ENCODE peak calls at places on chromosomes 3 and 15, in seven cellular contexts. Q, M, U, L, Z, F and J are unnamed samples.

GRCh38 chr3:126915015-126915414 is 67.9 kb upstream of the PLXNA1 start:
- DNase-seq in Q (no peak), M (no peak), U (no peak), L (no peak), Z (no peak), F (no peak), J (no peak)

GRCh38 chr3:82100378-82100777 is 338.9 kb upstream of the GBE1 start:
- DNase-seq in Q (no peak), M (peak), U (no peak), L (no peak), Z (no peak), F (no peak), J (peak)

GRCh38 chr3:8622873-8623725 is 21.5 kb downstream of the SSUH2 start:
- DNase-seq in Q (peak), M (peak), U (peak), L (no peak), Z (peak), F (peak), J (no peak)

GRCh38 chr3:191922570-191922969 is 461.6 kb downstream of the PYDC2 start:
- DNase-seq in Q (no peak), M (no peak), U (no peak), L (no peak), Z (no peak), F (no peak), J (no peak)

GRCh38 chr15:62603757-62604156 is 438.7 kb upstream of the C2CD4B start:
- DNase-seq in Q (peak), M (no peak), U (no peak), L (no peak), Z (no peak), F (no peak), J (no peak)

GRCh38 chr3:25843332-25843731 is 53.4 kb downstream of the OXSM start:
- DNase-seq in Q (peak), M (no peak), U (no peak), L (no peak), Z (no peak), F (no peak), J (no peak)

GRCh38 chr3:30332196-30333021 is 274.0 kb upstream of the TGFBR2 start:
- DNase-seq in Q (no peak), M (no peak), U (no peak), L (no peak), Z (no peak), F (no peak), J (no peak)

GRCh38 chr3:132964267-132964666 is 73.9 kb upstream of the TMEM108 start:
- DNase-seq in Q (no peak), M (no peak), U (peak), L (no peak), Z (no peak), F (no peak), J (no peak)

GRCh38 chr3:148896062-148896461 is 31.0 kb downstream of the CPA3 start:
- DNase-seq in Q (no peak), M (no peak), U (no peak), L (no peak), Z (no peak), F (no peak), J (no peak)

GRCh38 chr15:48190932-48191573 is 412 bp upstream of the CTXN2 start:
- DNase-seq in Q (peak), M (peak), U (peak), L (no peak), Z (peak), F (peak), J (peak)

GRCh38 chr3:141561426-141562034 is 74.7 kb downstream of the RASA2 start:
- DNase-seq in Q (peak), M (peak), U (peak), L (no peak), Z (peak), F (no peak), J (peak)

GRCh38 chr3:71022552-71023335 is 560.8 kb downstream of the FOXP1 start:
- DNase-seq in Q (peak), M (peak), U (no peak), L (no peak), Z (no peak), F (no peak), J (no peak)

GRCh38 chr15:71807125-71807629 is 3.2 kb upstream of the NR2E3 start:
- DNase-seq in Q (no peak), M (no peak), U (peak), L (no peak), Z (no peak), F (no peak), J (peak)

GRCh38 chr3:183224581-183224980 is 28.5 kb upstream of the B3GNT5 start:
- DNase-seq in Q (no peak), M (no peak), U (no peak), L (no peak), Z (no peak), F (no peak), J (no peak)

GRCh38 chr3:119175869-119176756 is 2.7 kb downstream of the UPK1B start:
- DNase-seq in Q (peak), M (peak), U (no peak), L (no peak), Z (peak), F (no peak), J (no peak)

GRCh38 chr3:11154953-11155325 is 646 bp downstream of the HRH1 start:
- DNase-seq in Q (peak), M (peak), U (peak), L (no peak), Z (peak), F (no peak), J (no peak)

GRCh38 chr3:141940204-141940776 is 63.8 kb downstream of the ATP1B3 start:
- DNase-seq in Q (peak), M (peak), U (peak), L (no peak), Z (peak), F (no peak), J (no peak)

GRCh38 chr3:54320376-54320775 is 198.0 kb downstream of the CACNA2D3 start:
- DNase-seq in Q (no peak), M (no peak), U (no peak), L (no peak), Z (no peak), F (no peak), J (no peak)

GRCh38 chr3:127738192-127738840 is 65.6 kb downstream of the ABTB1 start:
- DNase-seq in Q (peak), M (peak), U (no peak), L (no peak), Z (peak), F (no peak), J (no peak)

GRCh38 chr3:169495569-169495968 is 167.9 kb downstream of the MECOM start:
- DNase-seq in Q (no peak), M (no peak), U (no peak), L (no peak), Z (no peak), F (no peak), J (no peak)

GRCh38 chr15:72353266-72353665 is 22.5 kb downstream of the HEXA start:
- DNase-seq in Q (peak), M (peak), U (no peak), L (no peak), Z (no peak), F (no peak), J (no peak)

GRCh38 chr3:128112406-128112968 is 11.1 kb downstream of the RUVBL1 start:
- DNase-seq in Q (peak), M (peak), U (peak), L (no peak), Z (peak), F (no peak), J (peak)

DNA sequence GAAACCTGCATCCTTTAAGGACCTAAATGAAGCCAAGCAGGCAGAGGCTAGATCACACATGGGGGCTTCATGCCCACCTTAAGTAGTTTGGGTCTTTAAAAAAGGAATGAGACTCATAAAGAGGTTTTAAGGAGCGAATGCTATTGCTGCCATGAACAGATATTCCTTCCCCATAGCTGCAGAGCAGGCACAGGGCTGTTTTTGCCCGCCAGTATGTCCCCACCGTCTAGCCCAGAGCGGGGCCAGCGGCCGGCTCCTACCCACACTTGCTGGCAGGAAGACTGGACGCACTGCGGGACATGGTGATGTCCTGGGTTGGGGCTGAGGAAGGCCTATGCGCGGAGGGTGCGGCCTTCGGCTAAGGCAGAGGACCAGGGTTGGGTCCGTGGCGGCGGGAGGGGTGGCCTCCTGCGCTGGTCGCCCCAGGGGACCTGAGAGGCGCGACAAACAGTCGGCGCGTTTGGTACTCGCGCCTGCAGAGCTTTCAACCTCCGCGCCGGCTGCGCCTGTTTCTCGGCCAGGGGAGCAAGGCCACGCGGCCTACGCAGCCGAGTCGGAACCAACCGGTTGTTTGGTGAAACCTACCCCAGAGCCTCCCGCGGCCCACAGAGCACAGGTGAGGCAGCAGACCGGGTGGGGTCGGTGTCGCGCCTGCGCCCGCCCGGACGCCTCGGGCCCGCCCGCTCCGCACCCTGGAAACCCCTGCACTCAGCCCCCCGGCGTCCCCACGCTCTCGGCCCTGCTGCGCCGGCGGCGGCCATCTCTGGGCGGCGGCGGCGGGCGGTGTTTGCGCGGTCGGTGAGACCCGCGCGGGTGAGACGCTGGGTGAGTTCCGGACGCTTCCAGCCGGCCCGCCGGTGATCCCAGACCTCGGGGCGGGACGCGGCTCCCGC is at the start of gene FAIM:
- DNase-seq in Q (peak), M (peak), U (peak), L (peak), Z (peak), F (peak), J (no peak)
- TF ChIP-seq CTCF in Q (no peak), M (no peak), U (no peak), L (no peak), Z (no peak), F (no peak), J (no peak)

DNA sequence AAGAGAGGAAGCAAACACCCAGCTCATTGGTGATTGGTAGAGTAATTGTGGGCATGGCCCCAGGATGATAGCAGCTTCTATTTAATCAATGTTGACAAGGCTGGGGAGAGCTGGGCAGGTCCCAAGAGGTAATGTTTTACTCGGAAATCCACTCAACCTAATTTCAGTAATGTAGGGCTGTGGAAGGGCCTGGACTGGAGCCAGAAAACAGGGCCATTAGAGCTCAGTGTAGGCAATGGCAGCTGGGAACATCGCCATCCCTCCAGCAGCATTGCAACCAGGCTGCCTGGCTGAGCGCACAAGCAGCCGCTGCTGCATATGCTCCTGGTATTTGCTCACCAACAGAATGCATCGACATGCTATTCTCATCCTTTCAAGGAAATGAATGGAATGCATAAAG is 89.9 kb downstream of the GAP43 start:
- DNase-seq in Q (no peak), M (peak), U (peak), L (no peak), Z (peak), F (no peak), J (no peak)
- H3K4me3 ChIP-seq in Q (no peak), M (no peak), U (no peak), L (no peak), Z (no peak), F (no peak), J (no peak)

GRCh38 chr15:88272421-88272820 is 15.9 kb upstream of the NTRK3 start:
- DNase-seq in Q (no peak), M (no peak), U (no peak), L (no peak), Z (no peak), F (no peak), J (no peak)

GRCh38 chr15:88275804-88276203 is 19.3 kb upstream of the NTRK3 start:
- DNase-seq in Q (no peak), M (no peak), U (no peak), L (no peak), Z (no peak), F (no peak), J (no peak)

GRCh38 chr15:88274534-88275460 is 18.3 kb upstream of the NTRK3 start:
- DNase-seq in Q (peak), M (peak), U (peak), L (no peak), Z (peak), F (peak), J (no peak)

DNA sequence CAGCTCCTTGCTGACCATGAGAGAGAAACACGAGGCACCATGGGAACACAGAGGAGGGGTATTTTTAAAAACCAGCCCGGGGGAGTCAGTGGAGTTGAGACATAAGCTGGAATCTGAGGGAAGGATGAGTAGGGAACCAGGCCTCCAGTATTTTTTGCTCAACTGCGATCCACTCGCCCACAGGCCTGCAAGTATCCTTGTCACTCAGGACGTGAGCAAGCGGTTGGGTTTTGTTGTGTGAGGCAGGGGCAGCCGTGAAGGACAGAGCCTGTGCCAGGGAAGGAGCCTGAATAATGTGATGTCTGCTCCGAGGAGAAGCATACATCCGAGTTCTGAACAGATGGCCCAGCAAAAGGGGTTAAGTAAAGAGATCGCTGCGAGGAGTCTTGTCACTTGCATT is 20.3 kb upstream of the NTRK3 start:
- DNase-seq in Q (no peak), M (no peak), U (no peak), L (no peak), Z (no peak), F (no peak), J (no peak)
- TF ChIP-seq CTCF in Q (no peak), M (no peak), U (no peak), L (no peak), Z (no peak), F (no peak), J (no peak)

DNA sequence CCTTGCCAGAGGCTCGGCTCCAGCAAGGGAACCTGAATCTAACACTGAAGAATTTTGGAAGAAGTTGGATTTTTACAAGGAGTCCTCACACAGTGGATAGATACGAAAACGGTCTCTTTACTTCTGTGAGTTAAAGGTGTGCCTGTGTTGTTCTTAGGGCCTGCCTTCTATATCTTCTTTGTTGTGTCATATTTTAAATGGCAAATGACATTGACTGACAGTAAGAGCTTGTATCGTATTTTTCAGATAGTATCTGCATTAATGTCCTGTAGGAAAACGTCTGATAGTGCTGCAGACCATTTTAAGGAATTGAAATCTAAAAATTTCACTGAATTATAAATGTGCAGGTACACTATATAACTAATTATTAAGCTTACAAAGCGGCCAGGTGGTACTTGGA is 56.3 kb downstream of the PTPRG start:
- DNase-seq in Q (no peak), M (no peak), U (no peak), L (no peak), Z (no peak), F (no peak), J (no peak)
- H3K4me3 ChIP-seq in Q (no peak), M (no peak), U (no peak), L (no peak), Z (no peak), F (no peak), J (no peak)

DNA sequence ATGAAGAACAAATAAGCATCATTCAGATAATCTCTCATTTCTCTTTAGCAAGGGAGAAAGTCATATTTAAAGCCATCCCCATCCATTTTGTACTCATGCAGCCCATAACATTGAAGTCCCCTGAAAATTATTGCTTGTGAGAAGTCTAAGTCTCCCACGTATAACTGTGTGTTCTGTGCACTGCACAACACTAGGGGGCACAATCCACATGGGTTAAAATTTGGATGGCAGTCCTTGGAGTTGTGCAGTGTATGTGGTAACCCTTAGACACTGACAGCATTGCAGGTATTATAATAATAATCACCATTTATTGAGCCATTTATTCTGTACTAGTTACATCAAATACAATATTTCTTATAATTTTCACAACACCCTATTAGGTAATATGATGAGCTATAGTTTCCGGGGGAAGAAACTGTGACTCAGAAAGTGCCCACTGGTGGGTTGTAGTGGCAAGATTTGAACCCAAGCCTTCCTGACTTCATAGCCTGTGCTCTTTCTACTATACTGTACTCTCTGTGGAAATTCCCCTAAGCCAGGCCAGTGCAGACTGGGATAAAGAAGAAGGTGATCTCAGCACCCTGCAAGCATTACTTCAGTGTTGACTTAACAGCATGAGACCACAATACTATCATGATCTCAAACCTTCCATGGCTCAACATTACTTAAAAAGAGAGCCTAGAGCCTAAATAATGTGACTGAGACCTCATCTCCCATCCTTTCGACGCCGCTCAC is 15.7 kb downstream of the KCNAB1 start:
- DNase-seq in Q (peak), M (no peak), U (no peak), L (no peak), Z (no peak), F (no peak), J (no peak)
- TF ChIP-seq CTCF in Q (peak), M (peak), U (peak), L (no peak), Z (no peak), F (no peak), J (no peak)

GRCh38 chr15:96359772-96360498 is 29.4 kb downstream of the NR2F2 start:
- DNase-seq in Q (peak), M (peak), U (peak), L (no peak), Z (no peak), F (peak), J (no peak)
- H3K4me3 ChIP-seq in Q (peak), M (peak), U (no peak), L (peak), Z (no peak), F (peak), J (peak)

GRCh38 chr3:172885704-172886103 is 135.2 kb downstream of the ECT2 start:
- DNase-seq in Q (no peak), M (no peak), U (no peak), L (no peak), Z (no peak), F (no peak), J (no peak)

GRCh38 chr3:172877011-172877410 is 126.5 kb downstream of the ECT2 start:
- DNase-seq in Q (no peak), M (no peak), U (no peak), L (no peak), Z (no peak), F (no peak), J (no peak)

DNA sequence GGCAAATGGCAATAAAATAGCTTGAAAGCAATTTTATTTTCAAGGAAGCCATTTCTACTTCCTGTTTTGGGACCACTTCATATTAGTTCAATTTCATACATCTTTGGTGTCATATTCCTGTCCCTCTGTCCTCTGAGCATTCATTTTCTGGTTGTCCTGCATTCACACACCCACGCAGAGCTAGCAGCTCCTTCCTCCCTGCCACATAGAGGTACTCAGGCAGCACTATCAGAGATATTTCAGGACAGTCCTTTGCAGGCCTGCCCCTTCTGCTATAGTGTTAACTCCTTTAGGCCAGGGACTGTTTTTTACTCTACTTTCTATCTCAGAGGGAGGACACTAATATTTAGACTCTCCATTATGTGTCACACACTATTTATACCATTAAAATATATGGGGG is 132.0 kb downstream of the ECT2 start:
- DNase-seq in Q (no peak), M (no peak), U (no peak), L (no peak), Z (no peak), F (no peak), J (no peak)
- TF ChIP-seq CTCF in Q (no peak), M (no peak), U (no peak), L (no peak), Z (no peak), F (no peak), J (no peak)